ENCODE peak calls at places on chromosomes 5 and 9, in seven cellular contexts. K is astrocyte, N is colonic mucosa, P is brain microvascular endothelial cell, I is left ventricle myocardium inferior, O is mammary epithelial cell, L is bronchial epithelial cell. D is an unnamed sample.
A peak's percentile ranks its signal among the peaks of the same experiment; 100 is the strongest.

GRCh38 chr9:115018547-115019435 is 88.4 kb upstream of the TNFSF8 start:
- DNase-seq in K (peak; percentile 89), N (no peak), P (peak; percentile 96), I (no peak), O (no peak), L (no peak), D (no peak)

GRCh38 chr5:179328291-179328690 is 17.0 kb downstream of the ADAMTS2 start:
- DNase-seq in K (no peak), N (no peak), P (no peak), I (no peak), O (no peak), L (no peak), D (peak; percentile 11)

GRCh38 chr9:128282500-128282899 is 6.4 kb downstream of the SWI5 start:
- DNase-seq in K (peak; percentile 69), N (no peak), P (peak; percentile 73), I (no peak), O (no peak), L (no peak), D (no peak)

GRCh38 chr9:125805057-125805456 is 57.9 kb downstream of the PBX3 start:
- DNase-seq in K (peak; percentile 97), N (no peak), P (no peak), I (no peak), O (no peak), L (no peak), D (no peak)

GRCh38 chr9:79610019-79610760 is 38.4 kb downstream of the TLE4 start:
- DNase-seq in K (peak; percentile 84), N (no peak), P (peak; percentile 4), I (no peak), O (no peak), L (no peak), D (no peak)

GRCh38 chr5:151239237-151239861 is 13.6 kb upstream of the GM2A start:
- DNase-seq in K (no peak), N (peak; percentile 53), P (peak; percentile 61), I (peak; percentile 82), O (no peak), L (no peak), D (peak; percentile 74)

GRCh38 chr9:99732715-99733114 is 89.0 kb upstream of the NR4A3 start:
- DNase-seq in K (no peak), N (no peak), P (no peak), I (no peak), O (no peak), L (no peak), D (no peak)

GRCh38 chr9:138025908-138026307 is 148.3 kb downstream of the CACNA1B start:
- DNase-seq in K (no peak), N (peak; percentile 9), P (no peak), I (no peak), O (no peak), L (no peak), D (peak; percentile 34)

GRCh38 chr9:35835216-35835604 is 6.2 kb downstream of the TMEM8B start:
- DNase-seq in K (no peak), N (peak; percentile 65), P (no peak), I (no peak), O (no peak), L (no peak), D (no peak)

GRCh38 chr9:78218890-78219289 is 17.0 kb upstream of the CEP78 start:
- DNase-seq in K (no peak), N (no peak), P (no peak), I (no peak), O (peak; percentile 38), L (peak; percentile 83), D (no peak)

GRCh38 chr5:40521925-40522324 is 157.8 kb upstream of the PTGER4 start:
- DNase-seq in K (no peak), N (no peak), P (no peak), I (no peak), O (peak; percentile 42), L (peak; percentile 11), D (no peak)

GRCh38 chr9:3177921-3178320 is 334.0 kb upstream of the PUM3 start:
- DNase-seq in K (no peak), N (no peak), P (no peak), I (no peak), O (no peak), L (peak; percentile 26), D (no peak)

DNA sequence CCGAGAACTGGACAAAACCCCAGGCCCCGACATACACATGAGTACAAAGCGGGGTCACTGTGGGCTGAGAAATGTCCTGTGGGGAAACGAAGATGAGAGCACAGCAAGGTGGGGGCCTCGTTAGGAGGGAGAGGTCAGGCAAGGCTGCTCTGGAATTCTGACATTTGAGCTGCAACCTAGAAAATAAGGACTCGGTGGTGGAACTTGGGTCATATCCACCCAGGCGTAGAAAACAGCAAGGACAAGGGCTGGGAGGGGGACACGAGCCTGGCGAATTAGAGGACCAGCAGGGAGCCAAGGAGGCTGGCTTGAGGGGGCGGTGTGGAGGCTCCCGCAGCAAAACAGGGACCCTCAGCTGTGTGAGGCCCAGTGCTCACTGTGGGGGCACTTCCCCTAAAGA is 32.8 kb downstream of the NCS1 start:
- DNase-seq in K (no peak), N (no peak), P (no peak), I (no peak), O (no peak), L (no peak), D (no peak)
- H3K27me3 ChIP-seq in K (no peaks in the 10 kb centered on the region), N (no peaks in the 10 kb centered on the region), P (no peaks in the 10 kb centered on the region), I (peaks cover 4% of the 10 kb centered on the region), O (no peaks in the 10 kb centered on the region), L (no peaks in the 10 kb centered on the region), D (no peaks in the 10 kb centered on the region)

GRCh38 chr9:131740898-131741297 is 1.0 kb upstream of the RAPGEF1 start:
- DNase-seq in K (no peak), N (no peak), P (no peak), I (peak; percentile 36), O (no peak), L (no peak), D (no peak)
- H3K27me3 ChIP-seq in K (no peaks in the 10 kb centered on the region), N (no peaks in the 10 kb centered on the region), P (no peaks in the 10 kb centered on the region), I (no peaks in the 10 kb centered on the region), O (no peaks in the 10 kb centered on the region), L (no peaks in the 10 kb centered on the region), D (no peaks in the 10 kb centered on the region)

GRCh38 chr5:54936201-54936600 is 49.2 kb downstream of the ESM1 start:
- DNase-seq in K (no peak), N (no peak), P (no peak), I (no peak), O (no peak), L (no peak), D (no peak)

GRCh38 chr5:54927097-54927746 is 58.2 kb downstream of the ESM1 start:
- DNase-seq in K (no peak), N (no peak), P (no peak), I (no peak), O (no peak), L (no peak), D (no peak)

GRCh38 chr5:54930736-54931135 is 54.7 kb downstream of the ESM1 start:
- DNase-seq in K (no peak), N (no peak), P (no peak), I (no peak), O (no peak), L (no peak), D (no peak)
- H3K27me3 ChIP-seq in K (peaks cover 21% of the 10 kb centered on the region), N (no peaks in the 10 kb centered on the region), P (peaks cover 4% of the 10 kb centered on the region), I (peaks cover 63% of the 10 kb centered on the region), O (peaks cover 11% of the 10 kb centered on the region), L (peaks cover 11% of the 10 kb centered on the region), D (no peaks in the 10 kb centered on the region)

DNA sequence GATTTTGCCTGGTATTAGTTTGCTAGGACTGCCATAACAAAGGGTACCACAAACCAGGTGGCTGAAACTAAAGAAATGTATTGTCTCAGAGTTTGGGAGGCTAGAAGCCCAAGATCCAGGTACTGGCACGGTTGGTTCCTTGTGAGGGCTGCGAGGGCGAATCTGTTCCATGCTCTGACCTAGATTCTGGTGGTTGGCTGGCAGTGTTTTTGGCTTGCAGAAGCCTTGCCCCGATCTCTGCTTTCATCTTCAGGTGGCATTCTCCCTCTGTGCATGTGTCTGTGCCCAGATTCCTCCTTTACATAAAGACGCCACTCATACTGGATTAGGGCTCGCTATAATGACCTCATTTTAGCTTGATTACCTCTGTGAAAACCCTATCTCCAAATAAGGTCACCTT is 36.7 kb downstream of the RAI14 start:
- DNase-seq in K (no peak), N (no peak), P (no peak), I (no peak), O (no peak), L (no peak), D (no peak)
- H3K27me3 ChIP-seq in K (no peaks in the 10 kb centered on the region), N (no peaks in the 10 kb centered on the region), P (no peaks in the 10 kb centered on the region), I (no peaks in the 10 kb centered on the region), O (no peaks in the 10 kb centered on the region), L (no peaks in the 10 kb centered on the region), D (no peaks in the 10 kb centered on the region)

DNA sequence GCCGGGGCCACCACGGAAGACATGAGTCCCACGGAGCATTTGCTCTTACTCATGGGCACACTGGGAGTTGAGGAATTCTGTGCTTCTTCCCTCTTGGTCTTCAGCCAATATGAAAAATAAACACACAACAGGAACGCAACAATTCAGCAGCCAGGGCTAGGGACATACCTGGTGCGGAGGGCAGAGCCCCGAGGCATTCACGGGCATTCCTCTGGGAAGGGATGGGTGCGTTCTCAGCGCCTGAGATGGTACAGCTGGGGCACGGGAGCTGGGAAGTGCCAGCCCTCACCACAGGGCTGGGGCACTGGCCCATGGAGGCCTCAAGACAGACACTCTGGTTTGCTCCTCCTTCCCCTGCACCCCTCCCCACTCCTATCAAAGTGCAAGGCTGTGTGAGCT is 2.1 kb downstream of the SLC6A3 start:
- DNase-seq in K (no peak), N (no peak), P (no peak), I (no peak), O (no peak), L (no peak), D (no peak)
- H3K27me3 ChIP-seq in K (peaks cover 38% of the 10 kb centered on the region), N (peaks cover 48% of the 10 kb centered on the region), P (peaks cover 49% of the 10 kb centered on the region), I (peaks cover 98% of the 10 kb centered on the region), O (peaks cover 30% of the 10 kb centered on the region), L (peaks cover 27% of the 10 kb centered on the region), D (no peaks in the 10 kb centered on the region)

GRCh38 chr5:143635888-143636287 is 176.1 kb upstream of the HMHB1 start:
- DNase-seq in K (peak; percentile 67), N (no peak), P (no peak), I (no peak), O (no peak), L (no peak), D (no peak)

GRCh38 chr5:143636951-143637528 is 174.9 kb upstream of the HMHB1 start:
- DNase-seq in K (peak; percentile 88), N (no peak), P (peak; percentile 37), I (no peak), O (no peak), L (no peak), D (no peak)

GRCh38 chr5:143638654-143639053 is 173.3 kb upstream of the HMHB1 start:
- DNase-seq in K (no peak), N (no peak), P (no peak), I (no peak), O (no peak), L (no peak), D (no peak)

GRCh38 chr5:143635146-143635752 is 176.7 kb upstream of the HMHB1 start:
- DNase-seq in K (peak; percentile 86), N (no peak), P (peak; percentile 56), I (no peak), O (no peak), L (peak; percentile 62), D (no peak)

GRCh38 chr5:143634689-143635088 is 177.3 kb upstream of the HMHB1 start:
- DNase-seq in K (no peak), N (no peak), P (no peak), I (no peak), O (no peak), L (peak; percentile 49), D (no peak)
- H3K27me3 ChIP-seq in K (no peaks in the 10 kb centered on the region), N (no peaks in the 10 kb centered on the region), P (no peaks in the 10 kb centered on the region), I (no peaks in the 10 kb centered on the region), O (no peaks in the 10 kb centered on the region), L (no peaks in the 10 kb centered on the region), D (no peaks in the 10 kb centered on the region)